ENCODE peak calls at places on chromosomes 4 and X, in ten cellular contexts. V is bronchial epithelial cell, J is stomach, Z is heart right ventricle, W is left ventricle myocardium inferior, O is IMR-90, X is lower lobe of right lung, K is neural crest cell, H is upper lobe of right lung, E is endothelial cell of umbilical vein. P is an unnamed sample.
A peak's percentile ranks its signal among the peaks of the same experiment; 100 is the strongest.

GRCh38 chr4:181168406-181168805 is 1074.8 kb upstream of the TENM3 start:
- DNase-seq in V (no peak), J (no peak), Z (no peak), W (no peak), O (no peak), X (no peak), K (no peak), H (no peak), E (no peak), P (no peak)

GRCh38 chr4:101232074-101232776 is 115.1 kb downstream of the PPP3CA start:
- DNase-seq in V (peak; percentile 87), J (no peak), Z (peak; percentile 11), W (no peak), O (peak; percentile 79), X (no peak), K (no peak), H (no peak), E (peak; percentile 76), P (no peak)

GRCh38 chrX:110561036-110561435 is 202.4 kb downstream of the RTL9 start:
- DNase-seq in V (no peak), J (no peak), Z (no peak), W (no peak), O (no peak), X (no peak), K (no peak), H (no peak), E (no peak), P (no peak)

GRCh38 chr4:26861434-26862186 is 969 bp downstream of the STIM2 start:
- DNase-seq in V (no peak), J (peak; percentile 76), Z (peak; percentile 74), W (peak; percentile 76), O (peak; percentile 65), X (peak; percentile 86), K (peak; percentile 61), H (peak; percentile 90), E (peak; percentile 67), P (peak; percentile 41)

GRCh38 chrX:124488412-124489161 is 142.2 kb downstream of the SH2D1A start:
- DNase-seq in V (no peak), J (no peak), Z (no peak), W (no peak), O (no peak), X (no peak), K (no peak), H (no peak), E (no peak), P (no peak)

GRCh38 chrX:142505839-142506238 is 300.7 kb upstream of the MAGEC2 start:
- DNase-seq in V (no peak), J (no peak), Z (no peak), W (no peak), O (no peak), X (no peak), K (no peak), H (no peak), E (no peak), P (no peak)

GRCh38 chrX:151789179-151789800 is 54.7 kb downstream of the CNGA2 start:
- DNase-seq in V (peak; percentile 41), J (peak; percentile 32), Z (peak; percentile 9), W (peak; percentile 40), O (peak; percentile 45), X (no peak), K (no peak), H (no peak), E (peak; percentile 39), P (no peak)

GRCh38 chr4:149291463-149291862 is 524.2 kb downstream of the IQCM start:
- DNase-seq in V (peak; percentile 7), J (no peak), Z (peak; percentile 44), W (peak; percentile 54), O (peak; percentile 43), X (no peak), K (no peak), H (no peak), E (peak; percentile 13), P (no peak)

GRCh38 chr4:5471691-5472090 is 236.7 kb downstream of the EVC2 start:
- DNase-seq in V (no peak), J (no peak), Z (no peak), W (no peak), O (no peak), X (no peak), K (no peak), H (no peak), E (no peak), P (no peak)

GRCh38 chrX:150326843-150327242 is 36.3 kb upstream of the MAMLD1 start:
- DNase-seq in V (no peak), J (no peak), Z (no peak), W (no peak), O (peak; percentile 7), X (no peak), K (no peak), H (no peak), E (peak; percentile 1), P (no peak)

GRCh38 chrX:68139791-68140190 is 293.5 kb downstream of the OPHN1 start:
- DNase-seq in V (no peak), J (no peak), Z (no peak), W (no peak), O (peak; percentile 35), X (no peak), K (no peak), H (no peak), E (no peak), P (no peak)

GRCh38 chrX:19687395-19687794 is 172.1 kb upstream of the MAP3K15 start:
- DNase-seq in V (no peak), J (no peak), Z (no peak), W (no peak), O (no peak), X (no peak), K (no peak), H (no peak), E (no peak), P (no peak)

GRCh38 chr4:152299553-152299952 is 236.3 kb downstream of the FBXW7 start:
- DNase-seq in V (no peak), J (no peak), Z (no peak), W (no peak), O (no peak), X (no peak), K (no peak), H (no peak), E (no peak), P (no peak)

GRCh38 chrX:131763674-131764073 is 219.8 kb downstream of the OR13H1 start:
- DNase-seq in V (no peak), J (peak; percentile 85), Z (no peak), W (no peak), O (peak; percentile 85), X (no peak), K (no peak), H (no peak), E (no peak), P (no peak)

GRCh38 chr4:56129431-56129861 is 180.7 kb downstream of the CEP135 start:
- DNase-seq in V (no peak), J (peak; percentile 58), Z (no peak), W (no peak), O (no peak), X (peak; percentile 55), K (no peak), H (peak; percentile 75), E (no peak), P (no peak)

DNA sequence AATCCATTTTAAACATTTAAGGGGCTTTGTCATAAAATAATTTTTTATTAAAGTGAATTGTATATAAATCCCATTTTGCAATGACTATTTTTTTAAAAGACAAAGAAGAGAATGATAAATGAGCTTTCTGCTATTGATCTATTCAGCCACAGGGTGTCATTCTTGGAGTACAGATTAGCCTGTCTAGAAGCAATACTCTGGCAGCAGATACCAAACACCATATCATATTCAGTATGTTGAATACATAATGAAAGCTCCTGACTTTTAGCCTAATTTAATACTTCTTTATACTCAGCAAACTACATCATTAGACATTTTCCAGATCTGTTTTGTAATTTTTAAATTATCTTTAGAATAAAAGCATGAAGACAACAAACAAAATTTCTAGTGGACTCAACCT is 496.3 kb downstream of the PDGFC start:
- DNase-seq in V (peak; percentile 75), J (no peak), Z (no peak), W (no peak), O (peak; percentile 76), X (no peak), K (no peak), H (no peak), E (peak; percentile 69), P (no peak)
- TF ChIP-seq CTCF in V (peak; percentile 42), J (no peak), Z (peak; percentile 63), W (peak; percentile 66), O (peak; percentile 70), X (peak; percentile 48), K (peak; percentile 72), H (peak; percentile 55), E (peak; percentile 42), P (peak; percentile 30)

GRCh38 chr4:185680617-185681016 is 131.4 kb downstream of the SORBS2 start:
- DNase-seq in V (no peak), J (no peak), Z (no peak), W (no peak), O (no peak), X (no peak), K (no peak), H (no peak), E (no peak), P (no peak)
- TF ChIP-seq CTCF in V (no peak), J (no peak), Z (peak; percentile 20), W (no peak), O (no peak), X (no peak), K (no peak), H (no peak), E (no peak), P (no peak)

GRCh38 chrX:49041683-49042529 is 1.3 kb downstream of the TFE3 start:
- DNase-seq in V (peak; percentile 63), J (no peak), Z (peak; percentile 13), W (peak; percentile 17), O (peak; percentile 73), X (no peak), K (no peak), H (no peak), E (peak; percentile 8), P (no peak)

GRCh38 chrX:49043987-49044281 is 777 bp upstream of the TFE3 start:
- DNase-seq in V (no peak), J (no peak), Z (no peak), W (no peak), O (no peak), X (no peak), K (no peak), H (no peak), E (no peak), P (no peak)

GRCh38 chrX:49040376-49040955 is 2.7 kb downstream of the TFE3 start:
- DNase-seq in V (peak; percentile 26), J (no peak), Z (no peak), W (no peak), O (peak; percentile 25), X (no peak), K (no peak), H (no peak), E (peak; percentile 30), P (no peak)

GRCh38 chrX:49042581-49043219 is 457 bp downstream of the TFE3 start:
- DNase-seq in V (no peak), J (no peak), Z (no peak), W (no peak), O (no peak), X (no peak), K (no peak), H (no peak), E (no peak), P (no peak)

GRCh38 chrX:49043220-49043986 is at the start of gene TFE3:
- DNase-seq in V (peak; percentile 96), J (peak; percentile 98), Z (peak; percentile 98), W (peak; percentile 97), O (peak; percentile 98), X (peak; percentile 99), K (peak; percentile 82), H (peak; percentile 98), E (peak; percentile 99), P (peak; percentile 87)
- TF ChIP-seq CTCF in V (peak; percentile 59), J (no peak), Z (peak; percentile 75), W (peak; percentile 69), O (peak; percentile 76), X (peak; percentile 55), K (peak; percentile 71), H (peak; percentile 56), E (peak; percentile 59), P (peak; percentile 63)

GRCh38 chr4:140372607-140373327 is 679 bp upstream of the SCOC start:
- DNase-seq in V (peak; percentile 27), J (no peak), Z (no peak), W (no peak), O (peak; percentile 13), X (no peak), K (no peak), H (no peak), E (no peak), P (no peak)
- TF ChIP-seq CTCF in V (no peak), J (no peak), Z (no peak), W (peak; percentile 49), O (no peak), X (peak; percentile 13), K (peak; percentile 62), H (peak; percentile 14), E (no peak), P (peak; percentile 37)